ENCODE peak calls at places on chromosomes 7 and 10, in seven cellular contexts. G, E, T, J, F, Y and R are unnamed samples.
A peak's percentile ranks its signal among the peaks of the same experiment; 100 is the strongest.

GRCh38 chr7:2159176-2159520 is 73.6 kb downstream of the MAD1L1 start:
- DNase-seq in E (no peak), Y (no peak), G (no peak), F (no peak), T (no peak), J (no peak), R (no peak)

GRCh38 chr10:70232155-70232858 is 922 bp downstream of the PPA1 start:
- DNase-seq in J (peak; percentile 57), Y (peak; percentile 12), T (no peak), E (peak; percentile 38), G (peak; percentile 82), F (peak; percentile 10), R (no peak)

GRCh38 chr10:87650838-87651237 is 8.8 kb upstream of the PAPSS2 start:
- DNase-seq in G (no peak), Y (no peak), T (no peak), E (no peak), J (no peak), F (no peak), R (no peak)

GRCh38 chr7:37832194-37832593 is 16.2 kb upstream of the NME8 start:
- DNase-seq in J (peak; percentile 63), T (no peak), G (peak; percentile 73), E (peak; percentile 68), Y (no peak), F (no peak), R (no peak)

GRCh38 chr7:98902523-98902922 is 24.2 kb downstream of the TRRAP start:
- DNase-seq in F (no peak), T (no peak), E (no peak), J (no peak), Y (no peak), G (no peak), R (no peak)

GRCh38 chr7:1898628-1899185 is 228.6 kb downstream of the ELFN1 start:
- DNase-seq in T (no peak), Y (no peak), G (no peak), E (no peak), J (no peak), F (no peak), R (no peak)

GRCh38 chr10:88158506-88159123 is 295.2 kb downstream of the PTEN start:
- DNase-seq in T (no peak), J (no peak), F (no peak), Y (no peak), E (no peak), G (no peak), R (no peak)

GRCh38 chr7:118183254-118183585 is 744 bp upstream of the LSM8 start:
- DNase-seq in G (no peak), T (no peak), F (no peak), E (no peak), Y (no peak), J (peak; percentile 20), R (no peak)

GRCh38 chr10:70445718-70446485 is 4.4 kb upstream of the NODAL start:
- DNase-seq in J (peak; percentile 37), Y (no peak), T (no peak), G (no peak), F (no peak), E (no peak), R (no peak)

GRCh38 chr10:116055252-116055918 is 217.6 kb downstream of the GFRA1 start:
- DNase-seq in G (no peak), F (no peak), E (no peak), T (no peak), J (no peak), Y (no peak), R (no peak)

GRCh38 chr10:107091126-107091525 is 73.4 kb downstream of the SORCS1 start:
- DNase-seq in G (no peak), F (no peak), T (no peak), E (no peak), Y (no peak), J (no peak), R (no peak)

GRCh38 chr7:52825611-52826010 is 209.8 kb upstream of the POM121L12 start:
- DNase-seq in G (no peak), F (no peak), J (no peak), Y (no peak), T (no peak), E (no peak), R (no peak)

GRCh38 chr10:114290038-114290437 is 51.0 kb downstream of the VWA2 start:
- DNase-seq in G (no peak), T (no peak), F (no peak), E (no peak), J (no peak), Y (no peak), R (no peak)

GRCh38 chr7:145050415-145050814 is 214.6 kb upstream of the TPK1 start:
- DNase-seq in T (no peak), Y (no peak), J (no peak), F (no peak), G (no peak), E (no peak), R (no peak)

GRCh38 chr10:11035318-11035920 is 17.7 kb downstream of the CELF2 start:
- DNase-seq in T (peak; percentile 20), F (no peak), J (peak; percentile 90), G (peak; percentile 46), E (peak; percentile 56), Y (peak; percentile 45), R (no peak)

GRCh38 chr7:54664235-54665228 is 94.5 kb downstream of the SEC61G start:
- DNase-seq in E (peak; percentile 11), T (no peak), Y (peak; percentile 83), F (no peak), G (peak; percentile 86), J (peak; percentile 1), R (no peak)
- TF ChIP-seq CTCF in E (peak; percentile 33), T (peak; percentile 46), Y (no peak), F (no peak), G (peak; percentile 72), J (peak; percentile 2), R (no peak)

DNA sequence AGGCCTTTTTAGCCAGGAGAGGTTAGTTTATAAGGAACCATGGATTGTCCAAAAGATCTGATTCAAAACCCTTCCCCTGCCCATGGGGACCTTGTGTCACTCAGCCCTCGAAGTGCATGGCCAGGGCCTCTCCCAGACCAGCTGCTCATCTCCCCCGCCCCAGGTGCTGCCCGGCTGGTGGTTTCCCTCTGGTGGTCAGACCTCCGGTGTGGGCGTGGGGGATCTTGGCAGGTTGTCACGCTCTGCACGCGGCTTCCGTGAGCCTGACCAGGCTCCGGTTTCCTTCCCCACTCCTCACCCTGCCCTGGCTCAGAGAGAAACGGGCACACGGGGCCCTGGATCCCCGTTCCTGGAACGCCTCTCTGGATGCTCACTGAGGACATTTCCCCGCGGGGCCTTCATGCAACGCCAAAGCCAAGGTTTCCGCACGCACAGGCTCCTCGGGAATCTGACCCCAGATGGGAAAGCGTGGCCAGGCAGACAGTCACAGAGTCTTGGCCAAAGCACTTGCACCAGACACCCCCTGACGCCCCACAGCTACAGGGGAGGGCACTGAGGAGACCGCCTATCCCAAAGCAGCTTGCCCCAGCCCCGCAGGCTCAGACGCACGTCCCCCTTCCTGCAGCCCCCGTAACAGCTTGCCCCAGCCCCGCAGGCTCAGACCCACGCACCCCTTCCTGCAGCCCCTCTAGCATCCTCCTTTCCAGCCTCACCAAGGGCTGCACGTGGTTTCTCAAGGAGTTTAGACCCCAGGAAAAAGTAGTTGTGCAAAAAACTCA is 7.8 kb upstream of the DIP2C start:
- DNase-seq in T (no peak), J (no peak), F (no peak), Y (no peak), G (no peak), E (no peak), R (no peak)
- TF ChIP-seq CTCF in T (no peak), J (no peak), F (no peak), Y (no peak), G (no peak), E (no peak), R (no peak)

GRCh38 chr10:132252412-132252811 is 55.3 kb downstream of the STK32C start:
- DNase-seq in E (no peak), J (no peak), T (no peak), F (no peak), Y (no peak), G (no peak), R (no peak)
- TF ChIP-seq CTCF in E (no peak), J (no peak), T (no peak), F (no peak), Y (no peak), G (no peak), R (no peak)

GRCh38 chr7:151226875-151227782 is at the start of gene ABCF2:
- DNase-seq in Y (peak; percentile 99), G (peak; percentile 99), T (peak; percentile 91), J (peak; percentile 99), E (peak; percentile 98), F (peak; percentile 98), R (peak; percentile 97)
- TF ChIP-seq CTCF in Y (no peak), G (peak; percentile 7), T (no peak), J (no peak), E (no peak), F (no peak), R (no peak)

GRCh38 chr10:13099144-13099665 is 758 bp upstream of the OPTN start:
- DNase-seq in E (peak; percentile 41), Y (peak; percentile 46), F (peak; percentile 25), G (peak; percentile 84), J (peak; percentile 68), T (peak; percentile 68), R (no peak)
- TF ChIP-seq CTCF in E (peak; percentile 9), Y (no peak), F (peak; percentile 30), G (peak; percentile 51), J (peak; percentile 53), T (peak; percentile 55), R (no peak)

DNA sequence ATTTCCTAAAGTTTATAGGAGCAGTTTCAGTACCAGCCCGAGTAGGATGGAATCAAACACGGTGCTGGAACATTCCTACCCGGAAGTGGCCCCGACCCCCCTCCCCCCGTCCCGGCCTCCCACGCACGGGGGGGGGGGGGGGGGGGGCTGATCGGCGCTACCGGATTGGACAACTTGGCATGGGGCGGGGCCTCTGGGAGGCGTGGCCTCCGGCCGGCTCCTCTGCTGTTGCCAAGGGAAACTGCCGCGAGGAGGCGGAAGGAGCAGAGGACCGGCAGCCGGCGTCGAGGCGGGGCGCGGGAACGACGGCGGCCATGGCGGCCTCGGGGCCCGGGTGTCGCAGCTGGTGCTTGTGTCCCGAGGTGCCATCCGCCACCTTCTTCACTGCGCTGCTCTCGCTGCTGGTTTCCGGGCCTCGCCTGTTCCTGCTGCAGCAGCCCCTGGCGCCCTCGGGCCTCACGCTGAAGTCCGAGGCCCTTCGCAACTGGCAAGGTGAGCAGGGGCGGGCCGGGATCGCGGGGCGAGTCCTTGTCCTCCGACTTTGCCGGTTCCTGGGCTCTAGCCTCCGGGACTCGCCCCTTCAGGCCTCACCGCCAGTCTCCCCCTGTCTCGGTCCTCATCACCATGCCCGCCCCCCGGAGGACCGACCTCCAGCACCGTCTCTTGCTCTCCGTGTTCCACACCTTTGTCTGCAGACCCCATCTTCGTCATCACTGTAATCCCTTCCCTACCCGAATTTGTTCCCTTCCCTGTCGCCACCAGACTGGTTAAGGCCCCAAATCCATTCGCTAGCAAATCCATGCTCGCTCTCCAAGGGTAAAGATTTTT is at the start of gene RHBDD2:
- DNase-seq in G (peak; percentile 98), J (peak; percentile 93), Y (peak; percentile 95), T (peak; percentile 71), E (peak; percentile 97), F (peak; percentile 96), R (peak; percentile 89)
- TF ChIP-seq CTCF in G (peak; percentile 9), J (no peak), Y (no peak), T (no peak), E (peak; percentile 26), F (no peak), R (no peak)

GRCh38 chr7:17020250-17020649 is 138.5 kb upstream of the AGR3 start:
- DNase-seq in Y (no peak), G (no peak), J (no peak), T (no peak), E (no peak), F (no peak), R (no peak)
- TF ChIP-seq CTCF in Y (no peak), G (no peak), J (no peak), T (no peak), E (no peak), F (no peak), R (no peak)